ENCODE peak calls at places on chromosomes 4 and X, in eight cellular contexts. L is left cardiac atrium; W is HEK293T; S is heart left ventricle; T is effector CD4-positive, alpha-beta T cell; J is stimulated activated CD4-positive, alpha-beta T cell treated with anti-CD3 and anti-CD28 coated beads, Interleukin-2, amount 100 ng/mL, for 48 hours; I is activated T-cell treated with anti-CD3 and anti-CD28 coated beads, Interleukin-2, amount 50 U/mL, for 1 hour; N is PC-3. Z is an unnamed sample.
A peak's percentile ranks its signal among the peaks of the same experiment; 100 is the strongest.

GRCh38 chrX:72460715-72461114 is 111.9 kb downstream of the HDAC8 start:
- DNase-seq in L (no peak), W (no peak), S (no peak), T (no peak), J (no peak), I (no peak), N (no peak), Z (no peak)

GRCh38 chrX:118530537-118530936 is 34.9 kb downstream of the DOCK11 start:
- DNase-seq in L (no peak), W (no peak), S (no peak), T (no peak), J (no peak), I (no peak), N (no peak), Z (no peak)

GRCh38 chr4:119210760-119211159 is 1.8 kb upstream of the USP53 start:
- DNase-seq in L (no peak), W (no peak), S (no peak), T (no peak), J (no peak), I (no peak), N (no peak), Z (no peak)

GRCh38 chr4:29867412-29867811 is 852.8 kb upstream of the PCDH7 start:
- DNase-seq in L (no peak), W (no peak), S (no peak), T (no peak), J (no peak), I (no peak), N (no peak), Z (no peak)

GRCh38 chrX:38891641-38892413 is 90.6 kb downstream of the MID1IP1 start:
- DNase-seq in L (no peak), W (no peak), S (no peak), T (no peak), J (no peak), I (no peak), N (no peak), Z (peak; percentile 12)

GRCh38 chr4:154506253-154506652 is 14.7 kb upstream of the DCHS2 start:
- DNase-seq in L (no peak), W (peak; percentile 21), S (no peak), T (no peak), J (no peak), I (no peak), N (peak; percentile 45), Z (no peak)

GRCh38 chr4:98027827-98028226 is 115.4 kb downstream of the STPG2 start:
- DNase-seq in L (no peak), W (peak; percentile 10), S (no peak), T (no peak), J (no peak), I (no peak), N (peak; percentile 81), Z (no peak)

GRCh38 chrX:103200951-103201529 is 13.9 kb upstream of the BEX4 start:
- DNase-seq in L (no peak), W (no peak), S (no peak), T (no peak), J (no peak), I (no peak), N (no peak), Z (no peak)

GRCh38 chr4:26787461-26788340 is 72.9 kb upstream of the STIM2 start:
- DNase-seq in L (peak; percentile 38), W (peak; percentile 9), S (peak; percentile 42), T (no peak), J (peak; percentile 5), I (peak; percentile 34), N (peak; percentile 96), Z (peak; percentile 27)

GRCh38 chr4:41796545-41797210 is 48.2 kb upstream of the PHOX2B start:
- DNase-seq in L (no peak), W (peak; percentile 11), S (peak; percentile 24), T (no peak), J (no peak), I (no peak), N (no peak), Z (no peak)

GRCh38 chrX:23854945-23855344 is 52.8 kb downstream of the APOO start:
- DNase-seq in L (no peak), W (no peak), S (no peak), T (no peak), J (no peak), I (no peak), N (no peak), Z (no peak)

GRCh38 chr4:43560047-43560446 is 667.5 kb downstream of the GRXCR1 start:
- DNase-seq in L (no peak), W (no peak), S (no peak), T (no peak), J (no peak), I (no peak), N (no peak), Z (no peak)

GRCh38 chr4:27017623-27018022 is 157.0 kb downstream of the STIM2 start:
- DNase-seq in L (no peak), W (no peak), S (no peak), T (no peak), J (no peak), I (no peak), N (no peak), Z (no peak)

GRCh38 chr4:36841583-36842326 is 402.8 kb upstream of the NWD2 start:
- DNase-seq in L (no peak), W (no peak), S (no peak), T (no peak), J (no peak), I (no peak), N (peak; percentile 2), Z (no peak)

GRCh38 chr4:112109455-112110425 is 35.5 kb upstream of the FAM241A start:
- DNase-seq in L (no peak), W (no peak), S (no peak), T (no peak), J (no peak), I (no peak), N (peak; percentile 6), Z (no peak)

GRCh38 chr4:189436207-189436606 is 504.5 kb upstream of the FRG1 start:
- DNase-seq in L (no peak), W (no peak), S (no peak), T (no peak), J (no peak), I (no peak), N (peak; percentile 4), Z (no peak)

GRCh38 chrX:27918799-27919198 is 62.5 kb downstream of the DCAF8L1 start:
- DNase-seq in L (no peak), W (no peak), S (no peak), T (no peak), J (no peak), I (no peak), N (peak; percentile 46), Z (no peak)

GRCh38 chrX:109783712-109784109 is 50.7 kb upstream of the ACSL4 start:
- DNase-seq in L (peak; percentile 22), W (no peak), S (no peak), T (no peak), J (no peak), I (no peak), N (no peak), Z (no peak)

GRCh38 chrX:116285506-116285905 is 115.0 kb downstream of the AGTR2 start:
- DNase-seq in L (no peak), W (no peak), S (no peak), T (no peak), J (no peak), I (no peak), N (peak; percentile 58), Z (no peak)

GRCh38 chrX:155718964-155719586 is 106.3 kb upstream of the TMLHE start:
- DNase-seq in L (no peak), W (no peak), S (peak; percentile 46), T (no peak), J (no peak), I (no peak), N (no peak), Z (no peak)

GRCh38 chrX:150446151-150446550 is 83.0 kb downstream of the MAMLD1 start:
- DNase-seq in L (no peak), W (no peak), S (no peak), T (no peak), J (no peak), I (no peak), N (no peak), Z (no peak)

GRCh38 chrX:53086464-53086863 is 4.3 kb downstream of the TSPYL2 start:
- DNase-seq in L (peak; percentile 54), W (no peak), S (peak; percentile 43), T (no peak), J (no peak), I (no peak), N (no peak), Z (no peak)

GRCh38 chrX:2501246-2502102 is 698 bp upstream of the DHRSX start:
- DNase-seq in L (no peak), W (no peak), S (no peak), T (no peak), J (no peak), I (no peak), N (no peak), Z (no peak)